ENCODE peak calls at places on chromosomes 11 and 22, in five cellular contexts. K, I, X, J and C are unnamed samples.

GRCh38 chr11:58933661-58934060 is 5.6 kb upstream of the GLYATL1 start:
- DNase-seq in I (no peak), X (no peak), J (no peak), K (no peak), C (no peak)

GRCh38 chr11:17024924-17025323 is 10.7 kb upstream of the PLEKHA7 start:
- DNase-seq in K (no peak), I (no peak), J (no peak), X (no peak), C (no peak)

GRCh38 chr22:30314918-30315317 is 11.8 kb downstream of the TBC1D10A start:
- DNase-seq in X (no peak), I (no peak), K (no peak), J (no peak), C (no peak)

GRCh38 chr11:129323896-129324522 is 51.6 kb upstream of the BARX2 start:
- DNase-seq in X (peak; percentile 70), K (peak; percentile 27), J (no peak), I (peak; percentile 71), C (peak; percentile 90)

GRCh38 chr11:117273550-117274289 is 17.4 kb upstream of the BACE1-AS start:
- DNase-seq in K (no peak), I (no peak), J (peak; percentile 15), X (peak; percentile 61), C (no peak)

GRCh38 chr11:115687934-115688333 is 183.7 kb upstream of the CADM1 start:
- DNase-seq in K (no peak), I (peak; percentile 4), J (no peak), X (no peak), C (no peak)

GRCh38 chr11:109658169-109658568 is 236.2 kb downstream of the C11orf87 start:
- DNase-seq in K (no peak), J (no peak), X (no peak), I (no peak), C (no peak)

GRCh38 chr11:119523801-119524200 is 100.8 kb upstream of the THY1 start:
- DNase-seq in X (no peak), I (no peak), K (no peak), J (no peak), C (no peak)

GRCh38 chr11:122995526-122995925 is 13.9 kb upstream of the BSX start:
- DNase-seq in J (peak; percentile 55), X (no peak), I (no peak), K (no peak), C (peak; percentile 69)

GRCh38 chr11:67629386-67630229 is at the start of gene NUDT8:
- DNase-seq in X (peak; percentile 89), K (peak; percentile 90), I (peak; percentile 93), J (peak; percentile 87), C (peak; percentile 92)

GRCh38 chr11:113016905-113017304 is 55.7 kb downstream of the NCAM1 start:
- DNase-seq in X (no peak), J (no peak), K (no peak), I (no peak), C (no peak)

GRCh38 chr11:71116435-71117040 is 135.8 kb downstream of the SHANK2 start:
- DNase-seq in I (no peak), J (no peak), X (no peak), K (no peak), C (no peak)

GRCh38 chr11:13449522-13449921 is 13.5 kb downstream of the BTBD10 start:
- DNase-seq in X (no peak), K (no peak), I (no peak), J (no peak), C (no peak)

GRCh38 chr11:15742626-15743243 is 613.6 kb downstream of the SOX6 start:
- DNase-seq in X (no peak), J (no peak), K (no peak), I (no peak), C (peak; percentile 16)

GRCh38 chr11:67611165-67611564 is 4.4 kb downstream of the NDUFV1 start:
- DNase-seq in K (no peak), I (no peak), J (no peak), X (no peak), C (no peak)

GRCh38 chr11:75778962-75779361 is 10.4 kb downstream of the DGAT2 start:
- DNase-seq in J (no peak), K (no peak), X (no peak), I (no peak), C (no peak)

GRCh38 chr11:61671527-61671926 is 8.7 kb upstream of the DAGLA start:
- DNase-seq in X (no peak), K (peak; percentile 60), I (no peak), J (peak; percentile 96), C (peak; percentile 53)

GRCh38 chr11:85755285-85755684 is 55.7 kb downstream of the SYTL2 start:
- DNase-seq in X (no peak), J (no peak), I (no peak), K (no peak), C (no peak)

GRCh38 chr11:70604630-70605520 is 206.5 kb downstream of the CTTN start:
- DNase-seq in I (no peak), X (no peak), J (no peak), K (no peak), C (peak; percentile 16)

GRCh38 chr11:3146612-3147256 is 18.4 kb downstream of the OSBPL5 start:
- DNase-seq in X (peak; percentile 87), I (no peak), J (no peak), K (no peak), C (no peak)